ENCODE peak calls at places on chromosome 7, in five cellular contexts. E is skeletal muscle cell; W is HT-29; T is amygdala; N is activated naive CD4-positive, alpha-beta T cell. Z is an unnamed sample.
A peak's percentile ranks its signal among the peaks of the same experiment; 100 is the strongest.

GRCh38 chr7:48106906-48107659 is 18.0 kb downstream of the UPP1 start:
- DNase-seq in E (no peak), W (no peak), T (no peak), N (no peak), Z (no peak)

GRCh38 chr7:650339-651031 is 76.0 kb upstream of the DNAAF5 start:
- DNase-seq in E (no peak), W (no peak), T (peak; percentile 27), N (no peak), Z (no peak)

GRCh38 chr7:45203459-45203858 is 45.9 kb downstream of the RAMP3 start:
- DNase-seq in E (no peak), W (no peak), T (no peak), N (no peak), Z (no peak)

GRCh38 chr7:107686816-107687387 is 26.3 kb downstream of the SLC26A4 start:
- DNase-seq in E (no peak), W (no peak), T (no peak), N (no peak), Z (no peak)

GRCh38 chr7:47500103-47500563 is 81.8 kb downstream of the TNS3 start:
- DNase-seq in E (no peak), W (peak; percentile 70), T (no peak), N (no peak), Z (no peak)

GRCh38 chr7:18890885-18891621 is 226.4 kb downstream of the TWIST1 start:
- DNase-seq in E (no peak), W (no peak), T (no peak), N (no peak), Z (no peak)

GRCh38 chr7:127594490-127594889 is 954 bp downstream of the FSCN3 start:
- DNase-seq in E (no peak), W (no peak), T (no peak), N (no peak), Z (no peak)

GRCh38 chr7:22319424-22320403 is 37.2 kb downstream of the RAPGEF5 start:
- DNase-seq in E (no peak), W (no peak), T (no peak), N (no peak), Z (no peak)

GRCh38 chr7:110786576-110786975 is 304.4 kb upstream of the LRRN3 start:
- DNase-seq in E (no peak), W (no peak), T (no peak), N (no peak), Z (no peak)

GRCh38 chr7:35596061-35596460 is 98.9 kb downstream of the HERPUD2 start:
- DNase-seq in E (peak; percentile 11), W (no peak), T (no peak), N (no peak), Z (no peak)

GRCh38 chr7:26034386-26034785 is 117.6 kb upstream of the NFE2L3 start:
- DNase-seq in E (no peak), W (no peak), T (no peak), N (no peak), Z (no peak)

Z was measured in AG04449.